ENCODE peak calls at places on chromosomes 11 and 22, in eight cellular contexts. L is LoVo, U is RPMI7951, P is GM12865, B is posterior cingulate gyrus, M is NCI-H187 treated with DMSO at 0.1 percent for 48 hours, G is T-helper 9 cell, Z is dermis microvascular lymphatic vessel endothelial cell. X is an unnamed sample.

GRCh38 chr11:46133119-46133518 is 11.9 kb upstream of the PHF21A start:
- DNase-seq in U (no peak), B (no peak), L (no peak), Z (no peak), M (no peak), P (no peak), G (no peak), X (no peak)

GRCh38 chr22:30606455-30607299 is at the start of gene TCN2:
- DNase-seq in M (peak), Z (peak), U (peak), B (peak), G (peak), P (peak), L (peak), X (no peak)

GRCh38 chr11:76597533-76598425 is 72.8 kb downstream of the LRRC32 start:
- DNase-seq in G (no peak), U (no peak), M (no peak), B (no peak), Z (no peak), L (no peak), P (no peak), X (no peak)

GRCh38 chr11:32472226-32472625 is 36.9 kb upstream of the WT1 start:
- DNase-seq in L (no peak), P (no peak), G (no peak), Z (no peak), U (peak), B (no peak), M (no peak), X (peak)

GRCh38 chr11:110425751-110426545 is 3.8 kb upstream of the FDX1 start:
- DNase-seq in P (no peak), G (no peak), L (peak), U (peak), M (no peak), Z (no peak), B (no peak), X (no peak)

GRCh38 chr11:76069061-76069460 is 137.2 kb downstream of the WNT11 start:
- DNase-seq in U (no peak), G (no peak), M (no peak), L (no peak), P (no peak), Z (no peak), B (no peak), X (no peak)

GRCh38 chr11:64396079-64396591 is 37.2 kb downstream of the RPS6KA4 start:
- DNase-seq in M (no peak), U (peak), B (no peak), P (no peak), Z (no peak), G (no peak), L (no peak), X (no peak)

GRCh38 chr22:44983878-44984482 is 25.8 kb downstream of the PHF21B start:
- DNase-seq in P (no peak), Z (no peak), L (no peak), M (no peak), B (no peak), G (no peak), U (no peak), X (no peak)

GRCh38 chr11:16773981-16774710 is 35.7 kb downstream of the C11orf58 start:
- DNase-seq in Z (no peak), B (no peak), M (no peak), L (no peak), G (no peak), U (no peak), P (no peak), X (no peak)

GRCh38 chr22:21865041-21865440 is 2.4 kb downstream of the MAPK1 start:
- DNase-seq in L (no peak), U (peak), B (peak), Z (peak), G (no peak), M (no peak), P (peak), X (no peak)

GRCh38 chr22:46537946-46538815 is 761 bp upstream of the CELSR1 start:
- DNase-seq in P (no peak), Z (no peak), M (no peak), B (no peak), G (no peak), L (peak), U (peak), X (no peak)

GRCh38 chr11:115623021-115623451 is 118.8 kb upstream of the CADM1 start:
- DNase-seq in M (no peak), Z (peak), G (no peak), P (no peak), U (peak), B (no peak), L (peak), X (no peak)

GRCh38 chr11:107018274-107018901 is at the start of gene GUCY1A2:
- DNase-seq in M (no peak), P (peak), U (no peak), G (no peak), B (peak), Z (no peak), L (no peak), X (no peak)

GRCh38 chr11:70934999-70935768 is 317.2 kb downstream of the SHANK2 start:
- DNase-seq in U (no peak), G (no peak), P (no peak), L (no peak), M (no peak), B (no peak), Z (no peak), X (no peak)

GRCh38 chr22:29654420-29654819 is 51.0 kb downstream of the NF2 start:
- DNase-seq in L (no peak), M (no peak), Z (no peak), G (no peak), P (no peak), B (no peak), U (no peak), X (no peak)

GRCh38 chr11:17735823-17736772 is 1.5 kb downstream of the KCNC1 start:
- DNase-seq in B (no peak), Z (no peak), L (no peak), P (no peak), G (no peak), U (no peak), M (no peak), X (no peak)

GRCh38 chr11:120985718-120986569 is 38.0 kb upstream of the TBCEL start:
- DNase-seq in M (no peak), Z (peak), U (peak), L (peak), G (no peak), P (peak), B (peak), X (no peak)

GRCh38 chr11:119111361-119111925 is 4.3 kb downstream of the C2CD2L start:
- DNase-seq in L (no peak), B (no peak), Z (no peak), G (no peak), M (no peak), P (no peak), U (no peak), X (no peak)

GRCh38 chr11:65204646-65205601 is 23.2 kb downstream of the CAPN1 start:
- DNase-seq in B (no peak), G (peak), L (no peak), U (no peak), M (no peak), Z (no peak), P (peak), X (peak)

GRCh38 chr11:122189259-122189658 is 73.2 kb upstream of the BLID start:
- DNase-seq in B (no peak), Z (no peak), P (no peak), M (no peak), G (no peak), U (peak), L (peak), X (no peak)

GRCh38 chr11:86063536-86063935 is 5.3 kb downstream of the PICALM start:
- DNase-seq in B (no peak), Z (no peak), L (no peak), G (no peak), P (no peak), U (peak), M (no peak), X (no peak)

GRCh38 chr11:45773271-45774022 is 31.5 kb upstream of the SLC35C1 start:
- DNase-seq in Z (no peak), P (no peak), M (no peak), U (no peak), G (no peak), B (no peak), L (no peak), X (no peak)